ENCODE peak calls at places on chromosomes 7 and 10, in seven cellular contexts. W is fibroblast of pulmonary artery, T is GM06990, R is nephron progenitor cell, I is AG09309, F is dorsolateral prefrontal cortex, U is cardiac fibroblast. B is an unnamed sample.

GRCh38 chr10:62491597-62491996 is 117.4 kb downstream of the ZNF365 start:
- DNase-seq in R (no peak), W (peak), U (peak), T (no peak), I (no peak), F (no peak), B (no peak)

GRCh38 chr10:7258948-7259523 is 151.8 kb downstream of the SFMBT2 start:
- DNase-seq in I (no peak), T (peak), U (no peak), F (no peak), R (peak), W (no peak), B (no peak)

GRCh38 chr7:117386125-117386709 is 41.1 kb downstream of the ASZ1 start:
- DNase-seq in U (no peak), T (no peak), W (peak), R (no peak), F (no peak), I (peak), B (no peak)

GRCh38 chr7:53350241-53350640 is 314.8 kb downstream of the POM121L12 start:
- DNase-seq in T (no peak), F (no peak), W (no peak), U (no peak), R (peak), I (no peak), B (no peak)

GRCh38 chr7:104130726-104131125 is 77.1 kb downstream of the ORC5 start:
- DNase-seq in W (no peak), T (no peak), R (no peak), I (no peak), U (no peak), F (no peak), B (no peak)

GRCh38 chr7:22414424-22414823 is 57.5 kb upstream of the RAPGEF5 start:
- DNase-seq in U (no peak), T (no peak), F (no peak), R (no peak), W (no peak), I (no peak), B (no peak)

GRCh38 chr7:1928555-1929348 is 258.7 kb downstream of the ELFN1 start:
- DNase-seq in R (no peak), W (no peak), T (no peak), F (no peak), U (no peak), I (no peak), B (no peak)

GRCh38 chr7:158259141-158259540 is 328.5 kb downstream of the PTPRN2 start:
- DNase-seq in T (no peak), F (no peak), I (no peak), W (no peak), U (no peak), R (no peak), B (no peak)

GRCh38 chr10:98080474-98080873 is 50.1 kb upstream of the CRTAC1 start:
- DNase-seq in T (no peak), R (peak), W (no peak), I (no peak), U (no peak), F (no peak), B (no peak)

GRCh38 chr7:95376632-95377380 is 19.4 kb downstream of the PON3 start:
- DNase-seq in F (no peak), W (no peak), R (no peak), U (no peak), T (no peak), I (no peak), B (no peak)

GRCh38 chr7:137574836-137575235 is 231.3 kb upstream of the PTN start:
- DNase-seq in T (no peak), I (no peak), F (no peak), W (peak), R (no peak), U (no peak), B (no peak)

GRCh38 chr10:131667047-131667446 is 233.8 kb upstream of the PPP2R2D start:
- DNase-seq in I (no peak), F (no peak), R (no peak), W (no peak), T (no peak), U (no peak), B (no peak)

GRCh38 chr7:25124485-25125136 is 449 bp downstream of the CYCS start:
- DNase-seq in U (no peak), F (no peak), R (peak), W (peak), I (no peak), T (peak), B (peak)

GRCh38 chr7:150803161-150803860 is 2.7 kb downstream of the TMEM176A start:
- DNase-seq in I (no peak), W (no peak), T (no peak), R (no peak), U (no peak), F (no peak), B (no peak)

GRCh38 chr7:22612776-22613175 is 112.8 kb upstream of the STEAP1B start:
- DNase-seq in T (no peak), W (no peak), F (no peak), I (no peak), U (no peak), R (no peak), B (no peak)

GRCh38 chr10:30320248-30320647 is 28.8 kb downstream of the MTPAP start:
- DNase-seq in R (no peak), T (no peak), W (no peak), F (no peak), U (no peak), I (no peak), B (no peak)

GRCh38 chr10:69807696-69808095 is 6.0 kb downstream of the COL13A1 start:
- DNase-seq in U (peak), T (no peak), I (no peak), R (no peak), F (no peak), W (peak), B (no peak)

GRCh38 chr10:96765406-96766240 is 45.3 kb upstream of the PIK3AP1 start:
- DNase-seq in F (no peak), R (peak), T (peak), W (peak), U (peak), I (no peak), B (peak)

GRCh38 chr10:72238392-72239175 is 22.5 kb upstream of the ASCC1 start:
- DNase-seq in T (no peak), U (no peak), W (no peak), I (no peak), R (no peak), F (peak), B (no peak)

GRCh38 chr7:115043605-115044004 is 121.7 kb downstream of the MDFIC start:
- DNase-seq in I (no peak), U (peak), T (no peak), W (peak), F (no peak), R (no peak), B (no peak)

GRCh38 chr7:19079066-19079465 is 38.4 kb downstream of the TWIST1 start:
- DNase-seq in W (peak), R (no peak), I (peak), F (no peak), U (peak), T (no peak), B (no peak)

GRCh38 chr10:95547791-95548435 is 13.3 kb downstream of the SORBS1 start:
- DNase-seq in W (no peak), R (no peak), I (no peak), T (no peak), U (no peak), F (no peak), B (no peak)

GRCh38 chr7:95798401-95798930 is 26.1 kb downstream of the DYNC1I1 start:
- DNase-seq in R (no peak), U (peak), W (peak), T (no peak), F (no peak), I (no peak), B (no peak)

GRCh38 chr7:21251166-21251806 is 176.6 kb upstream of the SP4 start:
- DNase-seq in R (no peak), I (no peak), W (no peak), F (no peak), U (no peak), T (no peak), B (no peak)
- TF ChIP-seq CTCF in R (no peak), I (no peak), W (no peak), F (no peak), U (no peak), T (no peak), B (no peak)

GRCh38 chr10:66162560-66163143 is 763.2 kb upstream of the LRRTM3 start:
- DNase-seq in U (no peak), F (no peak), R (no peak), W (no peak), I (no peak), T (no peak), B (no peak)

DNA sequence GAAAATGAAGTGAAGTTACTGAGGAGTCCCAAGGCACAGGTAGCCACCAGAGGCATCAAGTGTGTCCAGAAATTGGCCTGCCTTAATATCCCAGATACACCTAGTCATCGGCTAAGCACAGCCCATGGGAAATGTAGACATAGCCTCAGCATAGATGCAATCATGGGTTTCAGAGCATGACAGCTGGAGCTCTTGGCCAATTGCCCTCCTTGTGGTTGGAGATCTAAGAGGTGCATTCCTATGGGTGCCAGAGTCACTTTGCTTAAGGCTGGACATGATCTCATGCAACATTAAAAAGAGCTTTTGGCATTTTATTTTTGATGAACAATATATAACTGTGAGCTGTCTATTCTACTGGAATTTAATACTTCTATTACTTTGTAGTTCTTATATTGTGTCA is 758.0 kb upstream of the LRRTM3 start:
- DNase-seq in T (no peak), I (no peak), F (no peak), W (no peak), U (no peak), R (no peak), B (no peak)
- TF ChIP-seq CTCF in T (no peak), I (no peak), F (no peak), W (no peak), U (no peak), R (no peak), B (no peak)

GRCh38 chr7:7771452-7771851 is 53.0 kb upstream of the RPA3 start:
- DNase-seq in W (no peak), I (no peak), U (no peak), F (no peak), R (no peak), T (no peak), B (no peak)
- TF ChIP-seq CTCF in W (no peak), I (no peak), U (no peak), F (no peak), R (no peak), T (no peak), B (no peak)

DNA sequence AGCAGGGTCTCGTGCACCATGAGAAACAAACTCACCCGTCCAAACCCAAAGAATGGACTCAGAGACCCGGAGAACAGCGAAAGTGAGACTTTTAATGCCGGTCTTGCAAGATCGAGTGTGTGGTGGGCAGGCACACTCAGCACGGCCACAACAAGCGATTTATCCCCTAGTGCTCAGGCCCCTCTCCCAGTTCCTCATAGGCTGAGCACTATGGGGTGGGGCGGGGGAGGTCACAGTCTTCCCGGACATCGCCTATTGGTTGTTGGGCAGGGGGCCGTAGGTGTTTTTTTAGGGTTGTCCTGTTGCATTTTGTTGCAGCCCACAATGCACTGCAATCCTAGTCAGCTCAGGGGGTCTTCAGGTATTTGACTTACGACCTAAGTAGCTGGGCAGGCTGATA is 608.3 kb upstream of the FOXK1 start:
- DNase-seq in I (no peak), F (no peak), W (no peak), T (no peak), R (no peak), U (no peak), B (no peak)
- TF ChIP-seq CTCF in I (no peak), F (no peak), W (no peak), T (no peak), R (no peak), U (no peak), B (no peak)

GRCh38 chr10:1408656-1409358 is 328.5 kb downstream of the ADARB2 start:
- DNase-seq in U (no peak), R (no peak), T (no peak), I (no peak), F (no peak), W (no peak), B (no peak)
- TF ChIP-seq CTCF in U (no peak), R (no peak), T (no peak), I (no peak), F (no peak), W (no peak), B (no peak)

DNA sequence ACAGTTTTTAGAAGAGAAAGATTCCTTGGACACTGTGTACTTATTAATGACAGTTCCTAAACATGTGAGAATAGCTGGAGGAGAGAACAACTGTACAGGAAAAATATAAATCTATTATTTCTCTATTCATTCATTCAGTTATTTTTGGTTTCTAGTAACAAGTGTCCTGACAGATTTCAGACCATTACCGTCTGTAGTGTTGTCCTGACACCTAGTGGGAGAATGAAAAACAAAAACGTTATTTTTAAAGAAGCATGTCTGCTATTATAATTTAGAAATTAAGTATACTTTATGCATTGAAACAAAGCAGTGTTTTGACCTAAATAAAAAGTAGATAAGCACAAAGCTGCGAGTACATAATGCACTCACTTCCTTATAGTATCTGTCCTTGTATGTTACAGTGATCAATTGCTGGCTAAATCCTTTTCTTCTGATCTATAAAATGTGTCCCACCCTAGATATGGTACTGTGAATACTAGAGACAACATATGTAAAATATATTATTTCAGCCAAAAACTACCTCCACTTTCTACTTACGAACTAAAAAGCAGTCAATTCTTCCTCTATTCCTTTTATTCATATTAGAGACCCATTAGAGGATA is 575.6 kb downstream of the ARL4A start:
- DNase-seq in I (no peak), R (no peak), U (peak), W (peak), T (no peak), F (no peak), B (no peak)
- TF ChIP-seq CTCF in I (peak), R (peak), U (peak), W (peak), T (no peak), F (peak), B (peak)

GRCh38 chr7:141251957-141252356 is 178.1 kb downstream of the TMEM178B start:
- DNase-seq in T (no peak), F (no peak), W (no peak), R (no peak), U (no peak), I (no peak), B (no peak)
- TF ChIP-seq CTCF in T (no peak), F (no peak), W (no peak), R (no peak), U (no peak), I (no peak), B (no peak)

GRCh38 chr7:17651296-17651695 is 289.0 kb downstream of the SNX13 start:
- DNase-seq in R (no peak), T (no peak), F (no peak), W (no peak), I (no peak), U (peak), B (no peak)

GRCh38 chr7:17646181-17646956 is 293.9 kb downstream of the SNX13 start:
- DNase-seq in W (peak), I (no peak), R (no peak), F (no peak), T (no peak), U (peak), B (no peak)

GRCh38 chr7:17654940-17655339 is 285.4 kb downstream of the SNX13 start:
- DNase-seq in I (no peak), T (no peak), W (no peak), U (no peak), F (no peak), R (no peak), B (no peak)

DNA sequence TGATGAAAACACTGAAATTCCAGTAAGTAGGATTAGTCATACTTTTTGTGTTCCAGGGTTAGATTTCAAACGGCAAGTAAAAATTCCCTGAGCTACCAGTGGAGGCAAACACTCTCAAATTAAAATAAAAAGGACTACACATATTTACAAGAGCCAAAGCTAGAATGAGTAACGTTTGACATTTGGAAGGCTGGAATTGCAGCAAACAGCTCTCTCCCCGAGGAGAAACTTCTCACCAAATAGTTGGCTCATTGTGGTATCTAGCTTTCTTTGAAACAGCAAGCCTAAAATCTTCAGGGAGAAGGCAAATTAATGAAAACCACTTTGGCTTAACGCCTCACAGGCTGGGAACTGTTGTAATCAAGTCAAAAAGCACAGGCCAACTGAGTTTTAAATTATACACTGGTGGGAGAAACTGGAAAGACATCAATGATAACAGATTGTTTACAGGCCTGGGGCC is 288.3 kb downstream of the SNX13 start:
- DNase-seq in R (no peak), U (peak), F (no peak), I (peak), W (peak), T (no peak), B (no peak)
- TF ChIP-seq CTCF in R (no peak), U (peak), F (no peak), I (peak), W (peak), T (no peak), B (no peak)

GRCh38 chr10:58210160-58210559 is 57.5 kb downstream of the IPMK start:
- DNase-seq in R (no peak), W (no peak), I (no peak), T (no peak), F (no peak), U (no peak), B (no peak)

GRCh38 chr10:58209669-58210068 is 58.0 kb downstream of the IPMK start:
- DNase-seq in I (no peak), U (peak), T (no peak), F (no peak), R (no peak), W (peak), B (no peak)

GRCh38 chr10:58217612-58218011 is 50.1 kb downstream of the IPMK start:
- DNase-seq in W (no peak), R (no peak), U (no peak), T (no peak), I (no peak), F (no peak), B (no peak)

DNA sequence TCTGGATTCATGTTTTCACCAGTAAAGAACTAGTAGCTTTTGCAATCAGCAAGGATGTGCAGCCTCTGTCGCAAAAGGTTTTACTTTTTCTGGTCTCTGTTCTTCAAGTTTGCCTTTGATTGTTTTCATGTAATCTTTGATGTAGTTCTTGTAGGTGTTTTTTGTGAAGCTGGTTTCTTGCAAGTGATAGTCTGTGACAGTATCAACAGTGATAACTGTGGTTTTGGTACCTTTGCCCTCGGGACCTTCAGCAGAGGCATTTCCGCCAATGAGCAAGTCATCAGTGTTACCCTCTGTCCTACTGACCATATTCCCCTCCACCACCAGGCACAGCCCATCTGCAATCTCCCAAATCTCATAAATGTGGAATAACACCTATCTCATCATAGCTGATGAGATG is 55.1 kb downstream of the IPMK start:
- DNase-seq in U (no peak), F (no peak), W (no peak), I (no peak), R (no peak), T (no peak), B (no peak)
- TF ChIP-seq CTCF in U (no peak), F (no peak), W (no peak), I (no peak), R (no peak), T (no peak), B (no peak)